ENCODE peak calls at places on chromosomes 13 and 19, in nine cellular contexts. J, S, I, T, K, Y, P, L and G are unnamed samples.

GRCh38 chr19:42323852-42324654 is 1.4 kb upstream of the MEGF8 start:
- DNase-seq in K (no peak), S (no peak), J (peak), I (no peak), Y (no peak), P (no peak), L (peak), T (peak), G (peak)

GRCh38 chr13:33849211-33849610 is 31.3 kb downstream of the RFC3 start:
- DNase-seq in Y (no peak), K (no peak), S (no peak), L (no peak), I (no peak), P (no peak), T (no peak), J (no peak), G (no peak)

GRCh38 chr19:35249146-35249847 is 495 bp downstream of the LSR start:
- DNase-seq in K (no peak), T (no peak), S (no peak), L (no peak), P (peak), Y (peak), J (no peak), I (peak), G (peak)

GRCh38 chr13:74891610-74892009 is 590.4 kb downstream of the TBC1D4 start:
- DNase-seq in K (no peak), Y (no peak), T (no peak), J (no peak), P (no peak), S (no peak), L (no peak), I (no peak), G (no peak)

GRCh38 chr19:34041922-34042521 is 130.3 kb upstream of the LSM14A start:
- DNase-seq in T (peak), I (peak), P (peak), J (peak), L (peak), S (peak), Y (peak), K (peak), G (peak)

GRCh38 chr19:2135474-2136402 is 15.6 kb downstream of the AP3D1 start:
- DNase-seq in S (no peak), Y (no peak), P (no peak), K (no peak), L (no peak), I (no peak), J (peak), T (no peak), G (no peak)

GRCh38 chr13:96090240-96091101 is 564 bp downstream of the HS6ST3 start:
- DNase-seq in K (peak), T (peak), L (peak), J (peak), I (no peak), S (no peak), Y (no peak), P (no peak), G (no peak)

GRCh38 chr19:33434886-33435705 is 61.6 kb downstream of the CEBPG start:
- DNase-seq in Y (no peak), J (peak), L (no peak), S (no peak), K (no peak), T (no peak), I (no peak), P (no peak), G (peak)

GRCh38 chr13:105139380-105140285 is 1395.8 kb downstream of the EFNB2 start:
- DNase-seq in S (no peak), T (peak), J (peak), P (peak), L (peak), Y (peak), K (peak), I (peak), G (no peak)

GRCh38 chr13:83752141-83752540 is 130.1 kb downstream of the SLITRK1 start:
- DNase-seq in P (no peak), S (no peak), L (no peak), Y (no peak), K (no peak), I (no peak), J (no peak), T (no peak), G (no peak)

GRCh38 chr19:12034610-12035009 is 869 bp downstream of the ZNF433 start:
- DNase-seq in S (no peak), Y (no peak), I (no peak), K (no peak), P (no peak), L (no peak), J (no peak), T (peak), G (no peak)

GRCh38 chr13:92362717-92363116 is 863.9 kb upstream of the GPC6 start:
- DNase-seq in J (no peak), P (no peak), T (no peak), I (no peak), Y (no peak), K (no peak), L (no peak), S (no peak), G (no peak)

GRCh38 chr13:86974251-86974994 is 696.7 kb upstream of the SLITRK5 start:
- DNase-seq in K (no peak), L (no peak), P (no peak), I (no peak), Y (no peak), J (peak), S (no peak), T (no peak), G (no peak)

GRCh38 chr19:4647676-4648644 is 8.6 kb downstream of the TNFAIP8L1 start:
- DNase-seq in L (peak), J (peak), P (no peak), T (no peak), K (peak), S (no peak), I (no peak), Y (no peak), G (no peak)

GRCh38 chr13:24270639-24271131 is 38.7 kb upstream of the C1QTNF9 start:
- DNase-seq in S (no peak), J (peak), K (peak), P (peak), Y (peak), I (no peak), L (no peak), T (peak), G (peak)

GRCh38 chr13:111319998-111320911 is at the start of gene TEX29:
- DNase-seq in K (no peak), J (no peak), L (no peak), P (no peak), S (no peak), T (no peak), I (no peak), Y (no peak), G (no peak)

GRCh38 chr13:95301135-95301946 is at the start of gene ABCC4:
- DNase-seq in P (peak), T (peak), K (peak), Y (peak), J (peak), L (peak), S (peak), I (peak), G (peak)

GRCh38 chr19:18109731-18110671 is 12.4 kb downstream of the MAST3 start:
- DNase-seq in Y (peak), K (peak), T (peak), P (peak), I (no peak), S (no peak), L (peak), J (peak), G (peak)

GRCh38 chr19:40724315-40724714 is 7.4 kb downstream of the ITPKC start:
- DNase-seq in Y (no peak), I (no peak), P (no peak), J (no peak), K (no peak), S (no peak), L (no peak), T (no peak), G (no peak)

GRCh38 chr19:4976412-4977298 is 7.7 kb downstream of the KDM4B start:
- DNase-seq in I (no peak), T (peak), L (peak), Y (no peak), K (peak), J (peak), S (no peak), P (peak), G (no peak)

GRCh38 chr19:38496603-38497487 is 63.4 kb downstream of the RYR1 start:
- DNase-seq in S (no peak), L (no peak), P (no peak), I (no peak), K (peak), Y (no peak), J (peak), T (no peak), G (no peak)

GRCh38 chr13:97254809-97255208 is 32.7 kb downstream of the MBNL2 start:
- DNase-seq in K (no peak), T (no peak), S (no peak), I (no peak), L (no peak), J (no peak), P (no peak), Y (no peak), G (no peak)

GRCh38 chr13:35791191-35791902 is 314.9 kb upstream of the MAB21L1 start:
- DNase-seq in I (no peak), S (no peak), K (no peak), Y (no peak), J (no peak), T (peak), L (no peak), P (no peak), G (no peak)

GRCh38 chr13:40875583-40875982 is 86.2 kb downstream of the SLC25A15 start:
- DNase-seq in J (no peak), L (no peak), P (no peak), S (no peak), T (no peak), I (no peak), Y (no peak), K (no peak), G (no peak)

GRCh38 chr13:113995051-113995601 is 21.2 kb upstream of the C13orf46 start:
- DNase-seq in K (no peak), T (no peak), J (peak), S (no peak), I (no peak), L (no peak), Y (no peak), P (no peak), G (no peak)

GRCh38 chr19:3670258-3670795 is 29.9 kb downstream of the PIP5K1C start:
- DNase-seq in Y (no peak), P (no peak), K (peak), L (no peak), J (peak), T (peak), I (no peak), S (no peak), G (no peak)

GRCh38 chr13:78601124-78601885 is 2.0 kb downstream of the POU4F1 start:
- DNase-seq in I (no peak), P (no peak), S (no peak), T (no peak), L (peak), K (peak), Y (no peak), J (no peak), G (no peak)

GRCh38 chr19:4861147-4861546 is 6.3 kb downstream of the PLIN3 start:
- DNase-seq in S (no peak), L (no peak), J (peak), Y (no peak), I (no peak), K (no peak), T (no peak), P (no peak), G (peak)

GRCh38 chr13:82717249-82717648 is 1165.0 kb downstream of the SLITRK1 start:
- DNase-seq in T (peak), L (no peak), K (no peak), P (no peak), Y (no peak), S (no peak), J (no peak), I (no peak), G (no peak)

GRCh38 chr19:53537523-53538377 is at the start of gene ZNF331:
- DNase-seq in S (peak), K (peak), L (peak), I (peak), J (peak), Y (peak), P (peak), T (peak), G (no peak)

GRCh38 chr13:99311137-99311536 is 3.9 kb upstream of the GPR183 start:
- DNase-seq in J (no peak), L (no peak), Y (no peak), K (no peak), I (no peak), P (no peak), S (no peak), T (no peak), G (no peak)